ENCODE peak calls at places on chromosome 15, in five cellular contexts. A is fibroblast of lung, E is mesendoderm, O is H9, J is small intestine. N is an unnamed sample.

GRCh38 chr15:49962044-49962602 is 156.9 kb downstream of the ATP8B4 start:
- DNase-seq in J (no peak), A (peak; percentile 11), O (no peak), E (no peak), N (no peak)

GRCh38 chr15:65338366-65338765 is 33.9 kb downstream of the RNU5B-1 start:
- DNase-seq in A (no peak), O (no peak), J (peak; percentile 44), E (no peak), N (no peak)

GRCh38 chr15:79740581-79740980 is 156.2 kb downstream of the MTHFS start:
- DNase-seq in O (no peak), J (no peak), A (no peak), E (no peak), N (no peak)

GRCh38 chr15:77863491-77864105 is 213.9 kb downstream of the TBC1D2B start:
- DNase-seq in O (peak; percentile 17), A (no peak), E (no peak), J (no peak), N (no peak)

GRCh38 chr15:51121631-51122225 is 27.0 kb upstream of the TNFAIP8L3 start:
- DNase-seq in O (no peak), A (peak; percentile 49), E (no peak), J (no peak), N (no peak)

GRCh38 chr15:35925634-35926380 is 379.8 kb upstream of the DPH6 start:
- DNase-seq in A (peak; percentile 52), J (no peak), E (peak; percentile 8), O (no peak), N (peak; percentile 72)

GRCh38 chr15:69160976-69161877 is 792 bp downstream of the GLCE start:
- DNase-seq in A (peak; percentile 28), O (peak; percentile 45), E (peak; percentile 39), J (peak; percentile 45), N (no peak)

GRCh38 chr15:31327674-31328424 is 1.2 kb downstream of the KLF13 start:
- DNase-seq in A (peak; percentile 18), O (no peak), E (peak; percentile 48), J (peak; percentile 84), N (no peak)

GRCh38 chr15:51075364-51075763 is 19.3 kb downstream of the TNFAIP8L3 start:
- DNase-seq in J (no peak), O (no peak), A (no peak), E (no peak), N (no peak)

GRCh38 chr15:88476635-88477038 is 9.1 kb downstream of the MRPS11 start:
- DNase-seq in J (peak; percentile 21), O (peak; percentile 65), A (peak; percentile 43), E (peak; percentile 79), N (no peak)

GRCh38 chr15:79037848-79038247 is 52.7 kb downstream of the RASGRF1 start:
- DNase-seq in A (no peak), E (no peak), J (no peak), O (no peak), N (no peak)

GRCh38 chr15:62112616-62113593 is 46.1 kb downstream of the C2CD4A start:
- DNase-seq in O (no peak), E (no peak), A (peak; percentile 86), J (peak; percentile 82), N (peak; percentile 95)

GRCh38 chr15:91113036-91113435 is 13.0 kb downstream of the SV2B start:
- DNase-seq in O (peak; percentile 64), A (no peak), J (no peak), E (peak; percentile 46), N (no peak)

GRCh38 chr15:78438595-78439285 is 724 bp downstream of the IREB2 start:
- DNase-seq in A (peak; percentile 52), J (peak; percentile 22), O (no peak), E (peak; percentile 75), N (no peak)

GRCh38 chr15:92970656-92971055 is 70.5 kb downstream of the CHD2 start:
- DNase-seq in J (no peak), E (no peak), A (peak; percentile 17), O (no peak), N (no peak)

GRCh38 chr15:33086500-33087141 is 107.9 kb downstream of the FMN1 start:
- DNase-seq in O (no peak), A (peak; percentile 66), E (peak; percentile 63), J (peak; percentile 51), N (no peak)

GRCh38 chr15:36632196-36632595 is 52.8 kb downstream of the CDIN1 start:
- DNase-seq in J (peak; percentile 29), E (peak; percentile 71), O (no peak), A (peak; percentile 76), N (peak; percentile 51)

GRCh38 chr15:27601239-27601942 is 497.7 kb downstream of the OCA2 start:
- DNase-seq in E (peak; percentile 37), A (peak; percentile 41), O (no peak), J (no peak), N (peak; percentile 33)

GRCh38 chr15:49154799-49155109 is 645 bp downstream of the COPS2 start:
- DNase-seq in A (no peak), O (no peak), J (no peak), E (no peak), N (no peak)

GRCh38 chr15:60751985-60752952 is 273.3 kb upstream of the ICE2 start:
- DNase-seq in J (peak; percentile 13), O (no peak), E (no peak), A (peak; percentile 62), N (no peak)

GRCh38 chr15:77417642-77418041 is 2.3 kb downstream of the PEAK1 start:
- DNase-seq in J (no peak), E (no peak), O (no peak), A (peak; percentile 34), N (no peak)

GRCh38 chr15:45648521-45649200 is 13.8 kb downstream of the SQOR start:
- DNase-seq in J (peak; percentile 83), O (no peak), A (peak; percentile 76), E (no peak), N (peak; percentile 52)

GRCh38 chr15:29615791-29616190 is 206.5 kb downstream of the TJP1 start:
- DNase-seq in A (no peak), O (no peak), J (no peak), E (no peak), N (no peak)

GRCh38 chr15:77836116-77836798 is 203.5 kb upstream of the LINGO1 start:
- DNase-seq in A (peak; percentile 40), J (no peak), E (peak; percentile 74), O (peak; percentile 69), N (no peak)

GRCh38 chr15:20353966-20354883 is 187.4 kb downstream of the GOLGA6L6 start:
- DNase-seq in O (peak; percentile 33), E (no peak), A (no peak), J (no peak), N (no peak)

GRCh38 chr15:99249270-99249817 is at the start of gene TTC23:
- DNase-seq in J (peak; percentile 73), E (peak; percentile 92), O (peak; percentile 37), A (peak; percentile 92), N (peak; percentile 29)

GRCh38 chr15:41921167-41921566 is 27.3 kb upstream of the SPTBN5 start:
- DNase-seq in E (no peak), A (peak; percentile 55), J (no peak), O (no peak), N (no peak)
- H3K27ac ChIP-seq in E (no peak overlapping the region), A (no peak overlapping the region), J (no peak overlapping the region), O (no peak overlapping the region), N (peak overlapping the region; percentile 55)

GRCh38 chr15:58476525-58477162 is 44.9 kb downstream of the LIPC start:
- DNase-seq in O (no peak), A (peak; percentile 34), J (no peak), E (no peak), N (no peak)

GRCh38 chr15:58477228-58477627 is 45.4 kb downstream of the LIPC start:
- DNase-seq in O (no peak), E (no peak), J (no peak), A (no peak), N (no peak)

GRCh38 chr15:58478579-58478978 is 46.8 kb downstream of the LIPC start:
- DNase-seq in J (no peak), O (no peak), A (no peak), E (no peak), N (no peak)

GRCh38 chr15:58483316-58483715 is 51.5 kb downstream of the LIPC start:
- DNase-seq in E (no peak), J (no peak), O (no peak), A (no peak), N (no peak)

GRCh38 chr15:58479941-58480340 is 48.1 kb downstream of the LIPC start:
- DNase-seq in A (peak; percentile 63), O (no peak), J (no peak), E (no peak), N (no peak)
- H3K27ac ChIP-seq in A (no peak overlapping the region), O (no peak overlapping the region), J (no peak overlapping the region), E (no peak overlapping the region), N (no peak overlapping the region)

GRCh38 chr15:63909819-63910437 is 76.2 kb upstream of the HERC1 start:
- DNase-seq in A (peak; percentile 70), E (no peak), O (no peak), J (no peak), N (no peak)

GRCh38 chr15:63907521-63907920 is 73.8 kb upstream of the HERC1 start:
- DNase-seq in O (no peak), J (no peak), E (no peak), A (no peak), N (no peak)

GRCh38 chr15:63906266-63906584 is 72.5 kb upstream of the HERC1 start:
- DNase-seq in E (no peak), A (no peak), O (no peak), J (no peak), N (no peak)

GRCh38 chr15:63908986-63909385 is 75.2 kb upstream of the HERC1 start:
- DNase-seq in A (peak; percentile 35), E (no peak), J (no peak), O (no peak), N (no peak)

DNA sequence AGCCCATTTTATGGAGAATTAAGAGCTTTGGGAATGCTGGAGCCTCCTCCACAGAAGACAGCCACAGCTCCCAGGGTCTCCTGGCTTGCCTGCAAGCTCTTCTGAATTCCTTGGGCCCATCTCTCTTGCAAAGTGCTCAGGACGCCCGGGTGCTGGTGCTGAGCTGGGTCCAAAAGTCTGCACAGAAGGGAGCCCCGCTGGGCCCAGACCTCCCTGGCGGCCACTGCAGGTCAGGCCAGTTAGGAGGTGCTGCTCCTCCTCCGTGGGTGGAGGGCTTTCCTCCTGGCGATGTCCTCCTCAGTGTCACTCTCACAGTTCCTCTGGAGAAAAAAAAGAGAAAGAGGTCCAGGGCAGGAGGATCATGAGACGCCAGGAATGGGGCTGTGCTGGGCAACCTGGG is 74.5 kb upstream of the HERC1 start:
- DNase-seq in O (no peak), J (no peak), E (no peak), A (no peak), N (no peak)
- H3K27ac ChIP-seq in O (no peak overlapping the region), J (no peak overlapping the region), E (no peak overlapping the region), A (no peak overlapping the region), N (no peak overlapping the region)

DNA sequence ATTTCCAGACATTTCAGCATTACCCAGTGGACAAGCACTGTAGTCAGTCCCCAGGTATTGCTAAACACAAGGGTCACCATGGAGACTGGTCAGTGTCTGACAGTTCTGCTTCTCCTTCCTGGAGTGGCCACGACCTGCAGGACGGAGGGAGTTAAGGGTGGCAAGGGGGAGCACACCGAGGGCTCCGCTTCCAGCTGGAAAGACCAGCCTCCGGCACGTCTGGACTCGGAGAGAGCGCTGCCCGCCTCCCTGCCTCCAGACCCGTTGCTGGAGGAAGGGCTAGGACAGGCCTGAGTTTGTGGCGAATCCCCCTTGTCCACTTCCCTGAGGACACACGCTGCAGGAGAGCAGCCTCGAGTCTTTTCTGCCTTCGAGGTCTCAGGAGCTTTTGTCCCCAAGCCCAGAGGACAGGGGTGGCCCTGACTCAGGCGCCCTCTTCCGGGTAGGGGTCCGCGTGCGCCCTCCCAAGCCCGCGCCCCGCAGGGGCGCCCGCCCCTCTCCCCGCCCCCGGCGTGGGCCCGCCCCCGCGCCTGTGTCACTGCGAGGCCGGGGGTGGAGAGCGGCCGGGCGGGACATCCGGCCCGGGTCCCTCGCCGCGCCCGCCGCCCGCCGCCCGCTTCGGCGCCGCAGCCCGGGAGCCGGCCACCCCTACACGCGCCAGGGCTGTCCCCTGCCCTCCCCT is at the start of gene CHST14:
- DNase-seq in E (peak; percentile 81), J (peak; percentile 48), A (peak; percentile 35), O (peak; percentile 74), N (no peak)
- H3K27ac ChIP-seq in E (peak within 1 kb of the TSS; percentile 75), J (peak within 1 kb of the TSS; percentile 83), A (peak within 1 kb of the TSS; percentile 54), O (no peak within 1 kb of the TSS), N (peak within 1 kb of the TSS; percentile 19)